ENCODE peak calls at places on chromosomes 4 and X, in ten cellular contexts. D is H7; H is stimulated activated CD4-positive, alpha-beta T cell treated with anti-CD3 and anti-CD28 coated beads, Interleukin-4, amount 100 ng/mL, for 1 hour; K is stimulated activated CD8-positive, alpha-beta memory T cell treated with anti-CD3 and anti-CD28 coated beads, Interleukin-15, amount 100 ng/mL, for 4 hours; O is NCI-H345; S is sciatic nerve; I is effector CD4-positive, alpha-beta T cell; B is NCI-H748 treated with DMSO at 0.1 percent for 48 hours; P is T-helper 17 cell; F is RWPE2. M is an unnamed sample.

GRCh38 chr4:147326581-147326980 is 154.3 kb upstream of the EDNRA start:
- DNase-seq in K (no peak), P (no peak), H (no peak), F (no peak), O (no peak), S (no peak), D (no peak), B (no peak), I (no peak), M (no peak)

GRCh38 chrX:65971151-65971550 is 68.7 kb downstream of the VSIG4 start:
- DNase-seq in D (peak; percentile 35), O (no peak), P (no peak), K (no peak), I (no peak), H (no peak), F (no peak), S (no peak), B (no peak), M (no peak)

GRCh38 chr4:123661080-123661737 is 264.6 kb downstream of the SPRY1 start:
- DNase-seq in S (no peak), I (no peak), H (no peak), P (no peak), K (no peak), B (no peak), F (no peak), D (no peak), O (no peak), M (no peak)

GRCh38 chr4:76252271-76252653 is 741 bp downstream of the FAM47E start:
- DNase-seq in I (no peak), O (no peak), F (no peak), H (no peak), K (no peak), D (no peak), B (no peak), P (no peak), S (no peak), M (no peak)

GRCh38 chr4:10396181-10396580 is 61.0 kb downstream of the ZNF518B start:
- DNase-seq in I (no peak), H (no peak), S (no peak), K (no peak), F (peak; percentile 71), D (no peak), B (no peak), P (no peak), O (no peak), M (no peak)

GRCh38 chr4:40255722-40256281 is 59.0 kb downstream of the RHOH start:
- DNase-seq in P (no peak), K (no peak), D (no peak), F (no peak), B (no peak), O (no peak), I (no peak), H (no peak), S (no peak), M (no peak)

GRCh38 chrX:68829594-68830485 is 1.0 kb downstream of the EFNB1 start:
- DNase-seq in S (peak; percentile 60), H (peak; percentile 15), P (no peak), O (no peak), D (peak; percentile 61), B (no peak), I (no peak), K (no peak), F (no peak), M (no peak)

GRCh38 chr4:7375427-7375826 is 59.3 kb downstream of the PSAPL1 start:
- DNase-seq in D (no peak), H (no peak), F (no peak), S (no peak), P (no peak), B (no peak), I (no peak), K (no peak), O (no peak), M (no peak)

GRCh38 chr4:4477391-4477790 is 64.5 kb downstream of the STX18 start:
- DNase-seq in B (no peak), D (no peak), S (no peak), F (no peak), I (no peak), H (no peak), P (no peak), K (no peak), O (no peak), M (no peak)

GRCh38 chrX:30791296-30792278 is 97.5 kb downstream of the TAB3 start:
- DNase-seq in H (no peak), D (no peak), O (no peak), S (peak; percentile 21), I (no peak), P (no peak), K (no peak), B (no peak), F (no peak), M (no peak)